ENCODE peak calls at places on chromosomes 13 and 19, in seven cellular contexts. U is SK-N-SH, V is HepG2, B is GM12892, F is K562, R is H1, Q is GM12878. C is an unnamed sample.

GRCh38 chr19:7988307-7988706 is 17.1 kb downstream of the ELAVL1 start:
- DNase-seq in B (no peak), R (no peak), U (no peak), Q (no peak), V (no peak), F (no peak), C (no peak)

GRCh38 chr13:99878921-99879610 is 92.5 kb downstream of the ZIC5 start:
- DNase-seq in Q (no peak), B (no peak), V (no peak), R (peak), F (no peak), U (no peak), C (no peak)

GRCh38 chr19:2796659-2797266 is 11.5 kb downstream of the THOP1 start:
- DNase-seq in Q (no peak), F (no peak), R (no peak), B (no peak), V (no peak), U (no peak), C (no peak)

GRCh38 chr19:50658438-50659317 is 9.4 kb downstream of the C19orf81 start:
- DNase-seq in F (peak), Q (no peak), B (no peak), R (peak), V (no peak), U (peak), C (no peak)

GRCh38 chr19:35546532-35546931 is 1.1 kb downstream of the TMEM147 start:
- DNase-seq in V (no peak), U (no peak), Q (no peak), B (no peak), F (no peak), R (no peak), C (no peak)

GRCh38 chr13:109779074-109779473 is 7.3 kb downstream of the IRS2 start:
- DNase-seq in U (peak), Q (no peak), F (no peak), R (no peak), V (no peak), B (no peak), C (no peak)

GRCh38 chr13:99847318-99847750 is 124.2 kb downstream of the ZIC5 start:
- DNase-seq in U (no peak), F (no peak), V (no peak), B (no peak), R (no peak), Q (no peak), C (no peak)

GRCh38 chr19:4676955-4677731 is 7.0 kb upstream of the MYDGF start:
- DNase-seq in F (peak), R (peak), V (peak), U (peak), Q (no peak), B (no peak), C (no peak)

GRCh38 chr19:661427-662196 is 1.4 kb downstream of the RNF126 start:
- DNase-seq in V (no peak), R (no peak), U (no peak), F (peak), Q (no peak), B (peak), C (peak)

GRCh38 chr19:13613447-13613846 is 107.2 kb upstream of the CACNA1A start:
- DNase-seq in F (no peak), U (no peak), B (no peak), R (no peak), Q (no peak), V (no peak), C (no peak)

GRCh38 chr13:97249093-97249787 is 27.1 kb downstream of the MBNL2 start:
- DNase-seq in B (no peak), Q (no peak), R (no peak), F (no peak), V (no peak), U (no peak), C (no peak)

GRCh38 chr19:43465468-43466120 is at the start of gene LYPD3:
- DNase-seq in Q (no peak), V (no peak), B (no peak), F (peak), R (peak), U (no peak), C (no peak)

GRCh38 chr13:21998279-21998678 is 327.4 kb downstream of the FGF9 start:
- DNase-seq in F (no peak), V (peak), Q (no peak), R (no peak), U (no peak), B (no peak), C (no peak)

GRCh38 chr19:14968247-14968646 is 11.4 kb downstream of the SLC1A6 start:
- DNase-seq in U (no peak), F (no peak), B (no peak), Q (no peak), V (no peak), R (no peak), C (no peak)

GRCh38 chr19:54489341-54489740 is 13.3 kb upstream of the LAIR2 start:
- DNase-seq in B (no peak), R (no peak), F (no peak), V (no peak), U (no peak), Q (no peak), C (no peak)

GRCh38 chr13:47822036-47822435 is 179.0 kb downstream of the SUCLA2 start:
- DNase-seq in F (no peak), R (no peak), V (no peak), Q (no peak), B (no peak), U (no peak), C (no peak)

GRCh38 chr13:113029487-113030258 is 60.7 kb downstream of the MCF2L start:
- DNase-seq in V (peak), B (no peak), R (peak), U (peak), F (peak), Q (no peak), C (peak)

GRCh38 chr19:52941941-52942370 is 18.7 kb upstream of the ZNF888 start:
- DNase-seq in U (peak), F (peak), V (no peak), Q (no peak), R (peak), B (no peak), C (no peak)

GRCh38 chr19:13149628-13150186 is 468 bp downstream of the STX10 start:
- DNase-seq in U (peak), R (peak), F (no peak), V (peak), B (no peak), Q (no peak), C (no peak)

GRCh38 chr19:53989600-53990533 is 1.6 kb upstream of the CACNG6 start:
- DNase-seq in V (no peak), U (no peak), R (no peak), F (no peak), Q (no peak), B (no peak), C (no peak)

GRCh38 chr13:113458218-113459065 is 5.2 kb upstream of the ADPRHL1 start:
- DNase-seq in B (no peak), Q (no peak), F (peak), R (no peak), V (peak), U (peak), C (no peak)

GRCh38 chr13:34886476-34886875 is 55.6 kb upstream of the NBEA start:
- DNase-seq in U (no peak), R (no peak), Q (no peak), F (no peak), B (no peak), V (no peak), C (no peak)

GRCh38 chr13:20525144-20525600 is 485 bp downstream of the CRYL1 start:
- DNase-seq in F (peak), U (no peak), Q (no peak), V (peak), B (no peak), R (peak), C (no peak)

GRCh38 chr19:2015611-2015950 is at the start of gene BTBD2:
- DNase-seq in V (no peak), B (no peak), R (no peak), F (no peak), U (peak), Q (no peak), C (no peak)

GRCh38 chr19:54420383-54421168 is 5.3 kb downstream of the TTYH1 start:
- DNase-seq in V (peak), F (peak), U (no peak), B (no peak), R (peak), Q (no peak), C (no peak)

GRCh38 chr13:112953591-112954487 is 15.2 kb upstream of the MCF2L start:
- DNase-seq in R (no peak), F (no peak), Q (no peak), B (no peak), U (no peak), V (peak), C (no peak)

GRCh38 chr19:16324384-16325160 is at the start of gene KLF2:
- DNase-seq in U (peak), V (peak), B (peak), R (peak), F (peak), Q (no peak), C (peak)

GRCh38 chr19:51158474-51159129 is 16.5 kb downstream of the SIGLEC7 start:
- DNase-seq in U (peak), B (no peak), V (peak), Q (no peak), R (peak), F (peak), C (no peak)

GRCh38 chr13:97459215-97459772 is 25.3 kb downstream of the RAP2A start:
- DNase-seq in Q (peak), V (no peak), B (no peak), F (no peak), R (no peak), U (no peak), C (no peak)

GRCh38 chr19:41748012-41748411 is 7.3 kb upstream of the CEACAM6 start:
- DNase-seq in U (no peak), R (no peak), B (no peak), F (no peak), Q (no peak), V (no peak), C (no peak)

GRCh38 chr19:41753936-41754529 is 1.3 kb upstream of the CEACAM6 start:
- DNase-seq in U (peak), R (peak), F (peak), V (peak), B (no peak), Q (no peak), C (peak)

GRCh38 chr19:41754596-41754995 is 734 bp upstream of the CEACAM6 start:
- DNase-seq in U (no peak), V (no peak), Q (no peak), F (no peak), R (no peak), B (no peak), C (no peak)

GRCh38 chr19:41755328-41755913 is at the start of gene CEACAM6:
- DNase-seq in V (no peak), Q (no peak), U (no peak), R (no peak), F (no peak), B (no peak), C (no peak)

DNA sequence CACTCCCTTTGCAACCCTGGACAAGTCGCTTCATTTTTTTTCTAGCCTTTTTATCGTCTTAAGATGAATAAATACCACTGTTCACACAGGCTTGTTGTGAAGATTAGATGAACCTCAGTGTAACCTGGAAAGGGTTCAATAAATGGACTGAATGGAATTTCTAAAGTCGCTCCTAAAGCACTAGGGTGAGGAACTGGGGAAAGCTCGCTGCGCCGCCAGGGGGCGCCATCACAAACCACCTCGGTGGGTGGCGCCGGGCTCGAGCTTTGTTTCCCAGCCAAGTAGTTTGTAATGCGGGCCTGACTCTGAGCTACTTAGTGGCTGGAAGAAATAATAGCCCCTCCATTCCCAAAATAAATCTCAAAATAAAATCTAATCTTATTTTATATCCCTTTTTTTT is 2.2 kb upstream of the CEACAM6 start:
- DNase-seq in R (peak), B (peak), Q (no peak), U (peak), V (peak), F (peak), C (peak)
- TF ChIP-seq TAF1 in R (no peak), B (no peak), Q (no peak), U (no peak), V (no peak), F (no peak), C (no peak)

GRCh38 chr13:111256458-111256857 is 64.0 kb upstream of the TEX29 start:
- DNase-seq in R (peak), V (no peak), B (no peak), Q (no peak), U (no peak), F (no peak), C (no peak)

GRCh38 chr13:111258637-111259036 is 61.8 kb upstream of the TEX29 start:
- DNase-seq in R (peak), U (no peak), V (no peak), F (no peak), B (no peak), Q (no peak), C (no peak)

GRCh38 chr13:111256946-111257345 is 63.5 kb upstream of the TEX29 start:
- DNase-seq in R (no peak), Q (no peak), B (no peak), U (no peak), V (no peak), F (no peak), C (no peak)

GRCh38 chr13:111261326-111261725 is 59.1 kb upstream of the TEX29 start:
- DNase-seq in R (no peak), Q (no peak), B (no peak), U (no peak), F (no peak), V (no peak), C (no peak)

DNA sequence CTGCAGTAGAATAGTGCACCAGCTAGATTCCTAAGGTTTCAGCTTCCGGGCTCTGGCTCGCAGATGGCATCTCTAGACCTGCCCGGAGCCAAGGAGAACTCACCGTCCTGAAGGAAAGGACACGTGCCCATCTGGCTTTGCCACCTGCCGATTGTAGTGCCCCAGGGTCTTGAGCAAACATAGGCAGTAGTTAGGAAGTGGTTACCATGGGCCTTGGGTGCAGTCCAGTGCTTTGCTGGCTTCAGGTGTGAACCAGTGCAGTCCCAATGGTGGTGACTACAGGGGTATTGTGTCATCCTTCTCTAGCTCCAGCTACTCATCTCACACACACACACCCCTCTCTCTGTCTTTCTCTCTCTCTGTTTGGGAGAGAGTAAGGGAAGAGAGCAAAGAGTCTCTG is 61.4 kb upstream of the TEX29 start:
- DNase-seq in Q (no peak), U (no peak), B (no peak), V (no peak), F (no peak), R (peak), C (no peak)
- TF ChIP-seq TAF1 in Q (no peak), U (no peak), B (no peak), V (no peak), F (no peak), R (no peak), C (no peak)

GRCh38 chr19:33401683-33402420 is 28.3 kb downstream of the CEBPG start:
- DNase-seq in U (peak), F (no peak), V (no peak), B (no peak), Q (no peak), R (no peak), C (no peak)

GRCh38 chr19:33400856-33401682 is 27.6 kb downstream of the CEBPG start:
- DNase-seq in B (no peak), R (no peak), V (peak), U (peak), F (no peak), Q (no peak), C (peak)

GRCh38 chr19:33398361-33399060 is 25.0 kb downstream of the CEBPG start:
- DNase-seq in R (no peak), B (no peak), Q (no peak), F (no peak), V (no peak), U (no peak), C (no peak)

GRCh38 chr19:33399081-33399744 is 25.7 kb downstream of the CEBPG start:
- DNase-seq in B (no peak), F (no peak), Q (no peak), R (no peak), U (no peak), V (no peak), C (no peak)

DNA sequence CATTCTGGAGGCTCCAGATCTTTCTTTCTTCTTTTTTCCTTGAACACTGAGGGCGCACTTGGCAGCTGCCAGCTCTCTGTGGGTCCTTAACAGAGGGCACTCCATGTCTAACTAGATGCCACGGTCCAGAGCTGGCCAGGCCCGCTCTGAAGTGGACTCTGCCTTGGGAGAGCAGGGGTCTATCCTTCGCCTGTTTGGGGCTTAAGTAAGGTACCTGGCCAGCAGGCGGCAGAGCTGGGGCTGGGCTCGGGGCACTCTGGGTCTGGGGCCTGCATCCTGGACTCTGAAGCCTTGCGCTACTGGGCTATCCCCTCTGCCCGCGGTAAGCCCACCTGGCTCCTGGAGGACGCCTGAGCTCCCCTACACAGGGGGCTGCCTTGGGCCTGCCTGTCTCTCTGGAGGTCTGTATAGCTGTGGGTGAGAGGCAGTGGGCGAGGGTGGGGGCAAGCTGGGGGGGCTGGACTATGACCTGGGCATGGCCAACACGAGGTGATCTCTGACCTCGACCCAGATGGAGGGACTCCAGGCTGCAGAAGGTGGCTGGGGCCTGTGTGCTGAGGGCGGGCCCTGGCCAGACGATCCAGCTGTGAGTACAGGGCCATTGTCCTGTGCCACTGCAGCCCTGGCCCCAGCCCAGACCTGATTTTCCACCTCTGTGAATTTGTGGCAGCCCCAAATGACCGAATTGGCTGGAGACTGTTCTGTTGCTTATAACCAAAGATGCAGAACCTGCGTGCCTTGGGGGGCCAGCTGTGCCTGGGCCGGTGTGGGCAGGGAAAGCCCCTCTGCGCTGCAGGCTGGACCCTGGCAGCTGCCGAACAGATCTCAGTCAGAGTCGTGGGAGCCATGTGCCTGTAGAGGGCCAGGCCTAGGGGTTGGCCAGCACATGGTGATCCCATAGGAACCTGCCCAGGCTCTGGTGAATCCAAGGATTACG is 26.5 kb downstream of the CEBPG start:
- DNase-seq in Q (no peak), U (peak), F (no peak), R (no peak), V (no peak), B (no peak), C (peak)
- TF ChIP-seq TAF1 in Q (no peak), U (no peak), F (no peak), R (no peak), V (no peak), B (no peak), C (no peak)

GRCh38 chr13:41500501-41500900 is 43.2 kb downstream of the RGCC start:
- DNase-seq in U (no peak), Q (no peak), V (no peak), R (no peak), F (no peak), B (no peak), C (no peak)
- TF ChIP-seq TAF1 in U (no peak), Q (no peak), V (no peak), R (no peak), F (no peak), B (no peak), C (no peak)

GRCh38 chr13:51541809-51542258 is 42.4 kb upstream of the WDFY2 start:
- DNase-seq in Q (no peak), U (no peak), R (no peak), B (no peak), F (no peak), V (no peak), C (no peak)

GRCh38 chr13:51541037-51541436 is 43.2 kb upstream of the WDFY2 start:
- DNase-seq in Q (no peak), R (no peak), F (no peak), V (peak), B (no peak), U (no peak), C (no peak)

GRCh38 chr13:51538626-51539179 is 45.6 kb upstream of the WDFY2 start:
- DNase-seq in U (no peak), F (no peak), Q (no peak), B (no peak), V (no peak), R (no peak), C (no peak)

GRCh38 chr13:51539887-51540286 is 44.4 kb upstream of the WDFY2 start:
- DNase-seq in B (no peak), V (no peak), R (no peak), U (no peak), F (no peak), Q (no peak), C (no peak)

GRCh38 chr13:51542358-51542972 is 41.8 kb upstream of the WDFY2 start:
- DNase-seq in F (no peak), U (peak), R (no peak), Q (no peak), V (no peak), B (no peak), C (no peak)
- TF ChIP-seq TAF1 in F (no peak), U (no peak), R (no peak), Q (no peak), V (no peak), B (no peak), C (no peak)

GRCh38 chr13:29767006-29767405 is 83.4 kb downstream of the UBL3 start:
- DNase-seq in V (no peak), Q (no peak), U (no peak), B (no peak), R (no peak), F (no peak), C (no peak)
- TF ChIP-seq TAF1 in V (no peak), Q (no peak), U (no peak), B (no peak), R (no peak), F (no peak), C (no peak)

GRCh38 chr19:44725684-44726083 is 22.8 kb upstream of the BCL3 start:
- DNase-seq in Q (no peak), R (no peak), U (no peak), F (peak), B (no peak), V (no peak), C (no peak)

GRCh38 chr19:44722131-44723121 is 23.5 kb downstream of the CEACAM16 start:
- DNase-seq in F (no peak), B (no peak), V (no peak), U (no peak), R (no peak), Q (peak), C (no peak)

GRCh38 chr19:44723952-44724319 is 24.6 kb upstream of the BCL3 start:
- DNase-seq in U (peak), R (peak), F (peak), B (peak), Q (peak), V (peak), C (peak)

GRCh38 chr19:44725251-44725650 is 23.3 kb upstream of the BCL3 start:
- DNase-seq in F (peak), R (no peak), B (no peak), Q (no peak), V (peak), U (no peak), C (no peak)

GRCh38 chr19:44723299-44723951 is 24.5 kb downstream of the CEACAM16 start:
- DNase-seq in Q (no peak), B (no peak), V (no peak), U (no peak), R (no peak), F (no peak), C (no peak)
- TF ChIP-seq TAF1 in Q (no peak), B (no peak), V (no peak), U (no peak), R (no peak), F (no peak), C (no peak)

C was measured in GM12891.